ENCODE peak calls at places on chromosomes 2 and 18, in five cellular contexts. One of them, this sample, is unnamed.

GRCh38 chr2:157672129-157672528 is 43.5 kb upstream of the ACVR1C start:
- DNase-seq in heart left ventricle: no peak
- DNase-seq in cardiac fibroblast: no peak
- DNase-seq in uterus: no peak
- DNase-seq in fibroblast of pulmonary artery: peak
- DNase-seq in this sample: no peak

GRCh38 chr2:205665791-205666190 is 16.5 kb upstream of the NRP2 start:
- DNase-seq in uterus: no peak
- DNase-seq in fibroblast of pulmonary artery: no peak
- DNase-seq in cardiac fibroblast: no peak
- DNase-seq in heart left ventricle: no peak
- DNase-seq in this sample: no peak

GRCh38 chr18:25669741-25670140 is 317.8 kb upstream of the ZNF521 start:
- DNase-seq in cardiac fibroblast: no peak
- DNase-seq in fibroblast of pulmonary artery: no peak
- DNase-seq in heart left ventricle: no peak
- DNase-seq in uterus: no peak
- DNase-seq in this sample: no peak

GRCh38 chr2:120275617-120276400 is 23.2 kb downstream of the RALB start:
- DNase-seq in heart left ventricle: no peak
- DNase-seq in cardiac fibroblast: no peak
- DNase-seq in fibroblast of pulmonary artery: no peak
- DNase-seq in uterus: no peak
- DNase-seq in this sample: no peak

GRCh38 chr2:222690564-222691200 is 19.2 kb downstream of the MOGAT1 start:
- DNase-seq in heart left ventricle: peak
- DNase-seq in cardiac fibroblast: peak
- DNase-seq in uterus: peak
- DNase-seq in fibroblast of pulmonary artery: peak
- DNase-seq in this sample: no peak

GRCh38 chr2:102141011-102141914 is 1.3 kb upstream of the IL1R1 start:
- DNase-seq in cardiac fibroblast: peak
- DNase-seq in uterus: peak
- DNase-seq in fibroblast of pulmonary artery: peak
- DNase-seq in heart left ventricle: no peak
- DNase-seq in this sample: peak

GRCh38 chr2:46655551-46656436 is 176.4 kb downstream of the TMEM247 start:
- DNase-seq in fibroblast of pulmonary artery: peak
- DNase-seq in heart left ventricle: no peak
- DNase-seq in uterus: peak
- DNase-seq in cardiac fibroblast: peak
- DNase-seq in this sample: no peak

GRCh38 chr18:21053127-21053526 is 58.5 kb downstream of the ROCK1 start:
- DNase-seq in fibroblast of pulmonary artery: peak
- DNase-seq in heart left ventricle: no peak
- DNase-seq in cardiac fibroblast: peak
- DNase-seq in uterus: no peak
- DNase-seq in this sample: peak

GRCh38 chr2:217517402-217517801 is 485.4 kb downstream of the TNS1 start:
- DNase-seq in heart left ventricle: no peak
- DNase-seq in fibroblast of pulmonary artery: no peak
- DNase-seq in cardiac fibroblast: no peak
- DNase-seq in uterus: no peak
- DNase-seq in this sample: no peak

GRCh38 chr2:198347349-198347748 is 543.0 kb downstream of the PLCL1 start:
- DNase-seq in uterus: no peak
- DNase-seq in fibroblast of pulmonary artery: no peak
- DNase-seq in heart left ventricle: no peak
- DNase-seq in cardiac fibroblast: no peak
- DNase-seq in this sample: peak

GRCh38 chr2:127406454-127406853 is 11.8 kb upstream of the PROC start:
- DNase-seq in heart left ventricle: no peak
- DNase-seq in fibroblast of pulmonary artery: no peak
- DNase-seq in cardiac fibroblast: peak
- DNase-seq in uterus: no peak
- DNase-seq in this sample: no peak

GRCh38 chr2:237405006-237405559 is 8.9 kb downstream of the COL6A3 start:
- DNase-seq in heart left ventricle: no peak
- DNase-seq in uterus: no peak
- DNase-seq in fibroblast of pulmonary artery: peak
- DNase-seq in cardiac fibroblast: peak
- DNase-seq in this sample: no peak

GRCh38 chr2:122596541-122596940 is 841.1 kb downstream of the TSN start:
- DNase-seq in cardiac fibroblast: peak
- DNase-seq in heart left ventricle: no peak
- DNase-seq in fibroblast of pulmonary artery: no peak
- DNase-seq in uterus: no peak
- DNase-seq in this sample: no peak

GRCh38 chr18:79509536-79509930 is 113.8 kb downstream of the NFATC1 start:
- DNase-seq in uterus: peak
- DNase-seq in heart left ventricle: no peak
- DNase-seq in fibroblast of pulmonary artery: no peak
- DNase-seq in cardiac fibroblast: no peak
- DNase-seq in this sample: no peak

GRCh38 chr2:201546576-201546975 is 95.0 kb downstream of the STRADB start:
- DNase-seq in fibroblast of pulmonary artery: peak
- DNase-seq in uterus: no peak
- DNase-seq in heart left ventricle: no peak
- DNase-seq in cardiac fibroblast: peak
- DNase-seq in this sample: peak

GRCh38 chr2:151638188-151638933 is 95.9 kb downstream of the NEB start:
- DNase-seq in heart left ventricle: no peak
- DNase-seq in uterus: no peak
- DNase-seq in fibroblast of pulmonary artery: no peak
- DNase-seq in cardiac fibroblast: peak
- DNase-seq in this sample: no peak

GRCh38 chr2:50765590-50765989 is 266.3 kb downstream of the NRXN1 start:
- DNase-seq in uterus: no peak
- DNase-seq in cardiac fibroblast: no peak
- DNase-seq in fibroblast of pulmonary artery: no peak
- DNase-seq in heart left ventricle: no peak
- DNase-seq in this sample: no peak

GRCh38 chr18:12774982-12775381 is 72.1 kb downstream of the PSMG2 start:
- DNase-seq in heart left ventricle: no peak
- DNase-seq in cardiac fibroblast: peak
- DNase-seq in uterus: no peak
- DNase-seq in fibroblast of pulmonary artery: no peak
- DNase-seq in this sample: no peak

GRCh38 chr18:74511823-74512222 is 15.7 kb downstream of the CNDP2 start:
- DNase-seq in heart left ventricle: no peak
- DNase-seq in fibroblast of pulmonary artery: no peak
- DNase-seq in uterus: no peak
- DNase-seq in cardiac fibroblast: no peak
- DNase-seq in this sample: no peak

GRCh38 chr2:221726894-221727513 is 154.9 kb upstream of the EPHA4 start:
- DNase-seq in fibroblast of pulmonary artery: no peak
- DNase-seq in cardiac fibroblast: no peak
- DNase-seq in uterus: no peak
- DNase-seq in heart left ventricle: no peak
- DNase-seq in this sample: no peak

GRCh38 chr2:70489165-70489564 is 64.5 kb downstream of the TGFA start:
- DNase-seq in uterus: no peak
- DNase-seq in fibroblast of pulmonary artery: no peak
- DNase-seq in cardiac fibroblast: no peak
- DNase-seq in heart left ventricle: no peak
- DNase-seq in this sample: no peak

GRCh38 chr18:70398076-70398475 is 109.2 kb downstream of the SOCS6 start:
- DNase-seq in fibroblast of pulmonary artery: no peak
- DNase-seq in uterus: no peak
- DNase-seq in cardiac fibroblast: no peak
- DNase-seq in heart left ventricle: no peak
- DNase-seq in this sample: no peak

GRCh38 chr2:13572466-13572865 is 855.7 kb downstream of the TRIB2 start:
- DNase-seq in heart left ventricle: no peak
- DNase-seq in uterus: no peak
- DNase-seq in fibroblast of pulmonary artery: no peak
- DNase-seq in cardiac fibroblast: no peak
- DNase-seq in this sample: no peak

GRCh38 chr2:128625966-128626757 is 307.5 kb upstream of the HS6ST1 start:
- DNase-seq in cardiac fibroblast: no peak
- DNase-seq in uterus: no peak
- DNase-seq in fibroblast of pulmonary artery: no peak
- DNase-seq in heart left ventricle: no peak
- DNase-seq in this sample: no peak

GRCh38 chr2:229434131-229434530 is 163.0 kb upstream of the PID1 start:
- DNase-seq in fibroblast of pulmonary artery: no peak
- DNase-seq in cardiac fibroblast: no peak
- DNase-seq in heart left ventricle: no peak
- DNase-seq in uterus: no peak
- DNase-seq in this sample: no peak

GRCh38 chr2:150555957-150556356 is 68.5 kb upstream of the RND3 start:
- DNase-seq in uterus: no peak
- DNase-seq in cardiac fibroblast: no peak
- DNase-seq in heart left ventricle: no peak
- DNase-seq in fibroblast of pulmonary artery: no peak
- DNase-seq in this sample: no peak

GRCh38 chr2:239157766-239158165 is 243.1 kb downstream of the HDAC4 start:
- DNase-seq in cardiac fibroblast: no peak
- DNase-seq in fibroblast of pulmonary artery: no peak
- DNase-seq in heart left ventricle: no peak
- DNase-seq in uterus: peak
- DNase-seq in this sample: no peak

GRCh38 chr2:118940486-118941120 is 1.4 kb upstream of the MARCO start:
- DNase-seq in uterus: no peak
- DNase-seq in cardiac fibroblast: no peak
- DNase-seq in heart left ventricle: peak
- DNase-seq in fibroblast of pulmonary artery: no peak
- DNase-seq in this sample: no peak

GRCh38 chr2:157488877-157489276 is 45.0 kb upstream of the CYTIP start:
- DNase-seq in heart left ventricle: no peak
- DNase-seq in uterus: no peak
- DNase-seq in fibroblast of pulmonary artery: no peak
- DNase-seq in cardiac fibroblast: no peak
- DNase-seq in this sample: no peak

GRCh38 chr18:8668381-8668780 is 37.0 kb upstream of the MTCL1 start:
- DNase-seq in fibroblast of pulmonary artery: no peak
- DNase-seq in heart left ventricle: no peak
- DNase-seq in cardiac fibroblast: no peak
- DNase-seq in uterus: no peak
- DNase-seq in this sample: no peak

DNA sequence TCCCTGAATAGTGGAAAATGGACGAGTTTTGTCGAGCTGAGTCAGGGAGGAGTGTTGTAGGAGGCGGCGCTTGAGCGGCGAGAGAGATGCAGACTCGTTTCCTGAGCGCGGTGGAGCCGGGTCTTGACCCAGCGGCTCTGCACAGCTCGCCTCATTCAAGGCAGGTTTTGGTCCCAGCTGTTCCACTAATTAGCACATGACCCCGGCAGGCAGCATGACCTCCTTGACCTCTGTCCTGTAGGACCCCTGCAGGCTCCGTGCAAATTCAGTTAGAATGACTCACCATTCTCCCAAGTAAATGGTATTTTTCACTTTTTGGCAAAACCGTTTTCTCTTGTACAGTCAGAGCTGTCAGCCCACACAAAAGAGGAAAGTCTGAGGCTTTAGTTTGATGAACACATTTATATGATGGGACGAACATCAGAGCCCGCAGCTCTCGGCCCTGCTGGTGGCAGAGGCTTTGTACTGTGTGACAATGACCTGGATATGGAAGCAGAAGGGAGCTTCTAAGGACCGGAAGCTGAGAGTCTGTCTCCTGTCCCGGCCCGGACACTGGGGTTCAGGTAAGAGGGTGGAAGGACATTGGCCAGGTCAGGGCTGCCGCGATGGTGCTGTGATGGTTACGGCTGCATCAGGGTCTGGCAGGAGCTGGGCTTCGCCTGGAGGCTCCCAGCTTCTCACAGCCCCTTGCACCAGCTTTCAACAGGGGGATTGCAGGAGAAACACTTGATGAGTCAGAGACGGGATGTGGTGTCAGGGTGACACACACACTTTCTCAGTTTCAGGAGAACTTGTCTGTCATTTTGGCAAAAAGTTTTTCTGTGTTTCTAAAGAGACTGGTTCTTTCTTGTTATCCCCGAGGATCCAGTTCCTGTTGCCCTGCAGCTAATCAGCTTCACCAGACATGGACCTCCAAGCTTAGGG is 29.9 kb upstream of the ALKAL2 start:
- DNase-seq in uterus: no peak
- DNase-seq in fibroblast of pulmonary artery: peak
- DNase-seq in heart left ventricle: no peak
- DNase-seq in cardiac fibroblast: peak
- DNase-seq in this sample: no peak
- H3K4me3 ChIP-seq in uterus: no peak
- H3K4me3 ChIP-seq in fibroblast of pulmonary artery: no peak
- H3K4me3 ChIP-seq in heart left ventricle: no peak
- H3K4me3 ChIP-seq in cardiac fibroblast: no peak
- H3K4me3 ChIP-seq in this sample: no peak

DNA sequence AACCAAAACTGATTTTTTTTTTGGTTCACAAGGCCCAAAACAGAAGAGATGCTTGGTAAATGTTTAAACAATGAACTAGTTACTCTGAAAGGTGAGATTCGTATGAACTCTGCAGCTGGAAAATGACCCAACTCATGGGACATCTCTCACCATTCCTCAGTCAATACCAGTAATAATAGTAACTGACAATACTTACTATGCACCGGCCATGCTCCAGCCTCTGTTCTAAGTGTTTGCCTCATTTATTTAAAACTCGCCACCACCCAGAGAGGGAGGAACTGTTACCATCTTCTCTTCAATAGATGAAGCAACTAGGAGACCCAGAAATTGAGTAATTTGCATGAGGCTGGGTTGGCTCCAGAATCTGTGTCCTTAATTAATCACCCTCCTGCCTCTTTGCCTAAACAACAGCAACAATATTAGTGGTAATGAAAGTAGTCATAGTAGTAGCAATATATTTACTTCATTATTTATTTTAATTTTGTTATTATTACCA is 130.4 kb downstream of the CTIF start:
- DNase-seq in fibroblast of pulmonary artery: no peak
- DNase-seq in heart left ventricle: no peak
- DNase-seq in uterus: no peak
- DNase-seq in cardiac fibroblast: no peak
- DNase-seq in this sample: no peak
- TF ChIP-seq CTCF in fibroblast of pulmonary artery: no peak
- TF ChIP-seq CTCF in heart left ventricle: no peak
- TF ChIP-seq CTCF in uterus: no peak
- TF ChIP-seq CTCF in cardiac fibroblast: no peak
- TF ChIP-seq CTCF in this sample: no peak

GRCh38 chr2:1341409-1342120 is 71.7 kb upstream of the TPO start:
- DNase-seq in fibroblast of pulmonary artery: no peak
- DNase-seq in uterus: peak
- DNase-seq in cardiac fibroblast: no peak
- DNase-seq in heart left ventricle: no peak
- DNase-seq in this sample: no peak

GRCh38 chr2:1339757-1340515 is 73.3 kb upstream of the TPO start:
- DNase-seq in fibroblast of pulmonary artery: no peak
- DNase-seq in cardiac fibroblast: no peak
- DNase-seq in heart left ventricle: no peak
- DNase-seq in uterus: no peak
- DNase-seq in this sample: no peak
- H3K4me3 ChIP-seq in fibroblast of pulmonary artery: no peak
- H3K4me3 ChIP-seq in cardiac fibroblast: no peak
- H3K4me3 ChIP-seq in heart left ventricle: no peak
- H3K4me3 ChIP-seq in uterus: no peak
- H3K4me3 ChIP-seq in this sample: no peak

DNA sequence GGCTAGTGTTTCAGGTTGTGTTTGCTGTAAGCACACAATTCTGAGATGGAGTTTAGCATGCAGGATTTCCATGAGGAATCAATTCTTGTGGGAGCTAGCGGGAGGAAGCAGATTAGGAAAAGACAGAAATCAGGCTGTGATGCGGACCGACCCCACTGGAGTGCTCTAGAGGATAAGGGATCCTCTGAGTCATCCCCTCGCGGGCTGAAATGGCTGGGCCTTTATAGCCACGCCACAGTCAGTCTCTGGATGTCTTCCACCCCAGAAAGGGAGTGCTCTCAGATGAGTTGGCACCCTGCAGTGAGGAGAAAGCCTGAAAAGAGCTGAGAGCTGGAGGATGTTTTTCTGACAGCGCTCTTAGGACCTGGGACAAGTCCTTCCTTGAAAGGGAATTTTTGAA is 102.4 kb downstream of the GALNT3 start:
- DNase-seq in heart left ventricle: peak
- DNase-seq in fibroblast of pulmonary artery: peak
- DNase-seq in cardiac fibroblast: peak
- DNase-seq in uterus: peak
- DNase-seq in this sample: peak
- TF ChIP-seq CTCF in heart left ventricle: no peak
- TF ChIP-seq CTCF in fibroblast of pulmonary artery: peak
- TF ChIP-seq CTCF in cardiac fibroblast: no peak
- TF ChIP-seq CTCF in uterus: no peak
- TF ChIP-seq CTCF in this sample: peak